ENCODE peak calls at places on chromosome 4, in six cellular contexts. I is left ventricle myocardium inferior, X is GM23338, D is upper lobe of right lung, T is NT2/D1, V is K562. S is an unnamed sample.

GRCh38 chr4:39613093-39613656 is 25.5 kb downstream of the SMIM14 start:
- DNase-seq in I (no peak), X (no peak), D (no peak), T (no peak), V (no peak), S (no peak)

GRCh38 chr4:108783666-108784463 is 21.0 kb upstream of the ETNPPL start:
- DNase-seq in I (no peak), X (no peak), D (no peak), T (no peak), V (peak; percentile 9), S (no peak)

GRCh38 chr4:34731045-34731444 is 1513.3 kb downstream of the ARAP2 start:
- DNase-seq in I (no peak), X (no peak), D (no peak), T (no peak), V (no peak), S (no peak)

GRCh38 chr4:165873298-165874071 is 448 bp downstream of the TLL1 start:
- DNase-seq in I (peak; percentile 24), X (peak; percentile 60), D (peak; percentile 72), T (no peak), V (no peak), S (no peak)

GRCh38 chr4:157832596-157832995 is 340.2 kb downstream of the GASK1B start:
- DNase-seq in I (no peak), X (no peak), D (no peak), T (no peak), V (no peak), S (no peak)

GRCh38 chr4:25513814-25514213 is 136.8 kb downstream of the ANAPC4 start:
- DNase-seq in I (no peak), X (no peak), D (no peak), T (no peak), V (no peak), S (no peak)

GRCh38 chr4:86831262-86832090 is 17.7 kb downstream of the SLC10A6 start:
- DNase-seq in I (no peak), X (no peak), D (no peak), T (no peak), V (no peak), S (no peak)

GRCh38 chr4:99349338-99349737 is 3.2 kb downstream of the ADH1C start:
- DNase-seq in I (no peak), X (no peak), D (no peak), T (no peak), V (no peak), S (no peak)

GRCh38 chr4:136713140-136713539 is 819.2 kb downstream of the PCDH18 start:
- DNase-seq in I (no peak), X (peak; percentile 36), D (no peak), T (no peak), V (no peak), S (no peak)

DNA sequence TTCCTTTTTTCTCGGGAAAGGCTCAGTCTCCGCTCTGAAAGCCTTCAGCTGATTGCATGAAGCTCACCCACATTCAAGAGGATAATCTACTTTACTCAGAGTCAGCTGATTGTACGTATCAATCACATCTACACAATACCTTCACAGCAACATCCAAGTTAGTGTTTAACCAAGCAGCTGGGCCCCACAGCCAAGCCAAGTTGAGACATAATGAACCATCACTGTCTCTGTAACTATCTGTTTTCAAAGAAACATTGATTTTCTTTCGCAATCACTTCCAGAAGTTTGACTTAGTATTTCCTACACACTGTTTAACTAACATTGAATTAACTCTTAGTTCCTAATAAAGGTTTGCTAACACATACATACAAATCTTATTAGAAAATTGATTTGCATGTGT is 40.3 kb downstream of the RWDD4 start:
- DNase-seq in I (no peak), X (no peak), D (no peak), T (no peak), V (no peak), S (no peak)
- H3K4me3 ChIP-seq in I (no peak overlapping the region), X (no peak overlapping the region), D (no peak overlapping the region), T (no peak overlapping the region), V (no peak overlapping the region), S (no peak overlapping the region)

GRCh38 chr4:187176261-187176910 is 452.7 kb upstream of the FAT1 start:
- DNase-seq in I (no peak), X (no peak), D (no peak), T (no peak), V (no peak), S (no peak)

GRCh38 chr4:187172340-187172761 is 448.7 kb upstream of the FAT1 start:
- DNase-seq in I (no peak), X (no peak), D (no peak), T (no peak), V (no peak), S (no peak)

GRCh38 chr4:187175197-187175596 is 451.5 kb upstream of the FAT1 start:
- DNase-seq in I (no peak), X (no peak), D (no peak), T (no peak), V (no peak), S (no peak)

GRCh38 chr4:187174749-187175148 is 451.1 kb upstream of the FAT1 start:
- DNase-seq in I (no peak), X (no peak), D (no peak), T (no peak), V (no peak), S (no peak)

DNA sequence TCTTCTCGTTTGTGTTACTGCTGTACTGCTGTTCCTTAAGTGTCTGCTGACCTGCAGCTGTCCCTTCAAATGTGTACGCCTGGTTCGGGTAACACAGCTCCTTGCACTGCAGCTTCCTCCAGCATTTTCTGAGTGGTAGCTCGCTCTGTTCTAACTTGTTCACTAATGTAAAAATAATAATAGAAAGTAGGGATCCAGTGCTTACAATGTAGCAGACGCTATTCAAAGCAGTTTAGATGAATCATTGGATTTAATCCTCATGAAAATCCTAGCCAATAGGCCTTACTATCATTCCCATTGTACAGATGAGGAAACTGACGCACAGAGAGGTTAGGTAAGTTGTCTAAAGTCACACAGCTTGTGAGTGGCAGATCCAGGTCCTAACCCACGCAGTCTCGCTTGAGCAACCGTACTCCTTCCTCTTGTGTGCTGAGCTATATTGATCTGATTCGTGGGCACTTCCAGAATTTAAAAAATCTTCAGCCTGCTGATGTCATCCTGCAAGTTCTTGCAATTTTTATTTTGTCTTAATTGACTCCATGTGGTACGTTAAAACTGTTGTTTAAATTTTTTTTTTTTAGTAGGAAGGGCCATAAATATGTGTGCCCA is 448.2 kb upstream of the FAT1 start:
- DNase-seq in I (no peak), X (no peak), D (no peak), T (no peak), V (no peak), S (no peak)
- H3K27me3 ChIP-seq in I (no peaks in the 10 kb centered on the region), X (no peaks in the 10 kb centered on the region), D (no peaks in the 10 kb centered on the region), T (no peaks in the 10 kb centered on the region), V (peaks cover 11% of the 10 kb centered on the region), S (no peaks in the 10 kb centered on the region)

DNA sequence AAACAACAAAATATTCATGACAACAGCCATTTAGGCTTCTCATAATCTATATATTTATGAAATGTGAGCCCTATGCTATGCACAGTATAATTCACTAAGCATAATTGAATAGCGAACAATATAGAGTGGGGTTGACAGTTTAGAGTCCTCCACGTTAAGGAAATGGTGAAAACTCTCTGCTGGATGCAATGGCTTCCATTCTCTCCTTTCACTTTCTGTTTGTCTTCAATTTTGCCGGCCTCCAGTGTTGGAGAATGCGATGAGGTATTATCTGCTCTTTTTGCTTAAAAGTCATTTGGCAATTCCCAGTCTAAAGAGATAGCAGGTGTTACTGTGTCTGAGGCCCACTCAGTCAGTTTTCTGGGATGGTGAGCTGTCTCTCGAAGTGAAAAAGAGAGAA is 52.1 kb downstream of the NPY5R start:
- DNase-seq in I (no peak), X (no peak), D (no peak), T (no peak), V (no peak), S (no peak)
- H3K4me3 ChIP-seq in I (peak overlapping the region; percentile 41), X (no peak overlapping the region), D (no peak overlapping the region), T (no peak overlapping the region), V (no peak overlapping the region), S (no peak overlapping the region)

GRCh38 chr4:6532658-6533057 is 42.3 kb upstream of the MAN2B2 start:
- DNase-seq in I (no peak), X (no peak), D (no peak), T (no peak), V (no peak), S (no peak)
- H3K27me3 ChIP-seq in I (peaks cover 46% of the 10 kb centered on the region), X (no peaks in the 10 kb centered on the region), D (peaks cover under 1% of the 10 kb centered on the region), T (no peaks in the 10 kb centered on the region), V (peaks cover 85% of the 10 kb centered on the region), S (no peaks in the 10 kb centered on the region)